ENCODE peak calls at places on chromosomes 11 and 22, in five cellular contexts. One of them, this sample, is unnamed.

GRCh38 chr22:32199341-32199740 is 5.5 kb downstream of the RFPL2 start:
- DNase-seq in stomach: no peak
- DNase-seq in right lobe of liver: no peak
- DNase-seq in endothelial cell of umbilical vein: no peak
- DNase-seq in suprapubic skin: no peak
- DNase-seq in this sample: no peak

GRCh38 chr11:107651672-107652071 is 60.2 kb downstream of the SLN start:
- DNase-seq in stomach: no peak
- DNase-seq in right lobe of liver: no peak
- DNase-seq in endothelial cell of umbilical vein: no peak
- DNase-seq in suprapubic skin: no peak
- DNase-seq in this sample: no peak

GRCh38 chr11:10762185-10762584 is 11.1 kb downstream of the CTR9 start:
- DNase-seq in stomach: no peak
- DNase-seq in right lobe of liver: no peak
- DNase-seq in endothelial cell of umbilical vein: no peak
- DNase-seq in suprapubic skin: no peak
- DNase-seq in this sample: no peak

GRCh38 chr11:62922653-62923371 is 1.6 kb upstream of the CHRM1 start:
- DNase-seq in stomach: no peak
- DNase-seq in right lobe of liver: no peak
- DNase-seq in endothelial cell of umbilical vein: no peak
- DNase-seq in suprapubic skin: no peak
- DNase-seq in this sample: no peak

GRCh38 chr11:31767066-31767465 is 44.1 kb downstream of the PAX6 start:
- DNase-seq in stomach: no peak
- DNase-seq in right lobe of liver: no peak
- DNase-seq in endothelial cell of umbilical vein: no peak
- DNase-seq in suprapubic skin: no peak
- DNase-seq in this sample: no peak

GRCh38 chr11:46294365-46295309 is 17.2 kb downstream of the CREB3L1 start:
- DNase-seq in stomach: peak; percentile 48
- DNase-seq in right lobe of liver: no peak
- DNase-seq in endothelial cell of umbilical vein: no peak
- DNase-seq in suprapubic skin: no peak
- DNase-seq in this sample: peak; percentile 87

GRCh38 chr11:115087791-115088190 is 409.5 kb downstream of the NXPE2 start:
- DNase-seq in stomach: no peak
- DNase-seq in right lobe of liver: no peak
- DNase-seq in endothelial cell of umbilical vein: no peak
- DNase-seq in suprapubic skin: no peak
- DNase-seq in this sample: no peak

GRCh38 chr11:9219115-9219514 is 46.0 kb downstream of the DENND5A start:
- DNase-seq in stomach: no peak
- DNase-seq in right lobe of liver: no peak
- DNase-seq in endothelial cell of umbilical vein: peak; percentile 36
- DNase-seq in suprapubic skin: no peak
- DNase-seq in this sample: no peak

GRCh38 chr11:59973097-59973496 is 9.3 kb downstream of the OOSP4A start:
- DNase-seq in stomach: no peak
- DNase-seq in right lobe of liver: no peak
- DNase-seq in endothelial cell of umbilical vein: no peak
- DNase-seq in suprapubic skin: no peak
- DNase-seq in this sample: no peak

GRCh38 chr11:69483170-69483569 is 1.7 kb downstream of the LINC01488 start:
- DNase-seq in stomach: no peak
- DNase-seq in right lobe of liver: no peak
- DNase-seq in endothelial cell of umbilical vein: no peak
- DNase-seq in suprapubic skin: no peak
- DNase-seq in this sample: no peak

GRCh38 chr22:30908051-30908461 is 60.5 kb downstream of the MORC2 start:
- DNase-seq in stomach: no peak
- DNase-seq in right lobe of liver: no peak
- DNase-seq in endothelial cell of umbilical vein: no peak
- DNase-seq in suprapubic skin: no peak
- DNase-seq in this sample: no peak

GRCh38 chr11:132858203-132858602 is 674.1 kb downstream of the OPCML start:
- DNase-seq in stomach: no peak
- DNase-seq in right lobe of liver: no peak
- DNase-seq in endothelial cell of umbilical vein: no peak
- DNase-seq in suprapubic skin: no peak
- DNase-seq in this sample: no peak

GRCh38 chr11:78228467-78228866 is 39.7 kb downstream of the USP35 start:
- DNase-seq in stomach: no peak
- DNase-seq in right lobe of liver: no peak
- DNase-seq in endothelial cell of umbilical vein: peak; percentile 82
- DNase-seq in suprapubic skin: no peak
- DNase-seq in this sample: peak; percentile 47

GRCh38 chr11:76073716-76074115 is 132.6 kb downstream of the WNT11 start:
- DNase-seq in stomach: no peak
- DNase-seq in right lobe of liver: no peak
- DNase-seq in endothelial cell of umbilical vein: peak; percentile 55
- DNase-seq in suprapubic skin: no peak
- DNase-seq in this sample: no peak

GRCh38 chr11:68525930-68526329 is 65.4 kb downstream of the PPP6R3 start:
- DNase-seq in stomach: no peak
- DNase-seq in right lobe of liver: no peak
- DNase-seq in endothelial cell of umbilical vein: peak; percentile 76
- DNase-seq in suprapubic skin: no peak
- DNase-seq in this sample: peak; percentile 10

GRCh38 chr11:88087281-88087680 is 88.0 kb downstream of the RAB38 start:
- DNase-seq in stomach: no peak
- DNase-seq in right lobe of liver: no peak
- DNase-seq in endothelial cell of umbilical vein: no peak
- DNase-seq in suprapubic skin: no peak
- DNase-seq in this sample: no peak

GRCh38 chr11:119320593-119321524 is 3.9 kb upstream of the MCAM start:
- DNase-seq in stomach: peak; percentile 64
- DNase-seq in right lobe of liver: peak; percentile 63
- DNase-seq in endothelial cell of umbilical vein: peak; percentile 73
- DNase-seq in suprapubic skin: peak; percentile 81
- DNase-seq in this sample: no peak

GRCh38 chr11:128725630-128726461 is 32.0 kb downstream of the FLI1 start:
- DNase-seq in stomach: no peak
- DNase-seq in right lobe of liver: no peak
- DNase-seq in endothelial cell of umbilical vein: no peak
- DNase-seq in suprapubic skin: no peak
- DNase-seq in this sample: no peak
- TF ChIP-seq POLR2A in stomach: no peak
- TF ChIP-seq POLR2A in right lobe of liver: no peak
- TF ChIP-seq POLR2A in endothelial cell of umbilical vein: no peak
- TF ChIP-seq POLR2A in suprapubic skin: no peak
- TF ChIP-seq POLR2A in this sample: no peak

GRCh38 chr11:2315395-2316168 is 13.8 kb downstream of the TSPAN32 start:
- DNase-seq in stomach: peak; percentile 20
- DNase-seq in right lobe of liver: peak; percentile 20
- DNase-seq in endothelial cell of umbilical vein: no peak
- DNase-seq in suprapubic skin: peak; percentile 76
- DNase-seq in this sample: no peak

GRCh38 chr11:2313051-2313951 is 11.5 kb downstream of the TSPAN32 start:
- DNase-seq in stomach: no peak
- DNase-seq in right lobe of liver: no peak
- DNase-seq in endothelial cell of umbilical vein: no peak
- DNase-seq in suprapubic skin: peak; percentile 77
- DNase-seq in this sample: no peak

GRCh38 chr11:2316169-2316962 is 14.6 kb downstream of the TSPAN32 start:
- DNase-seq in stomach: peak; percentile 23
- DNase-seq in right lobe of liver: peak; percentile 18
- DNase-seq in endothelial cell of umbilical vein: no peak
- DNase-seq in suprapubic skin: peak; percentile 57
- DNase-seq in this sample: no peak

GRCh38 chr11:2314136-2314524 is 12.3 kb downstream of the TSPAN32 start:
- DNase-seq in stomach: no peak
- DNase-seq in right lobe of liver: no peak
- DNase-seq in endothelial cell of umbilical vein: no peak
- DNase-seq in suprapubic skin: no peak
- DNase-seq in this sample: no peak

GRCh38 chr11:2314525-2315394 is 12.9 kb downstream of the TSPAN32 start:
- DNase-seq in stomach: peak; percentile 86
- DNase-seq in right lobe of liver: peak; percentile 68
- DNase-seq in endothelial cell of umbilical vein: peak; percentile 24
- DNase-seq in suprapubic skin: peak; percentile 88
- DNase-seq in this sample: peak; percentile 67
- TF ChIP-seq POLR2A in stomach: no peak
- TF ChIP-seq POLR2A in right lobe of liver: no peak
- TF ChIP-seq POLR2A in endothelial cell of umbilical vein: no peak
- TF ChIP-seq POLR2A in suprapubic skin: no peak
- TF ChIP-seq POLR2A in this sample: no peak

GRCh38 chr11:18394300-18394927 is at the start of gene LDHA:
- DNase-seq in stomach: peak; percentile 97
- DNase-seq in right lobe of liver: peak; percentile 99
- DNase-seq in endothelial cell of umbilical vein: peak; percentile 93
- DNase-seq in suprapubic skin: peak; percentile 100
- DNase-seq in this sample: peak; percentile 87

GRCh38 chr11:18393581-18394299 is 623 bp upstream of the LDHA start:
- DNase-seq in stomach: no peak
- DNase-seq in right lobe of liver: no peak
- DNase-seq in endothelial cell of umbilical vein: no peak
- DNase-seq in suprapubic skin: no peak
- DNase-seq in this sample: no peak

GRCh38 chr11:18394928-18395734 is 768 bp downstream of the LDHA start:
- DNase-seq in stomach: peak; percentile 31
- DNase-seq in right lobe of liver: no peak
- DNase-seq in endothelial cell of umbilical vein: peak; percentile 45
- DNase-seq in suprapubic skin: no peak
- DNase-seq in this sample: no peak

GRCh38 chr11:18397921-18398320 is 3.6 kb downstream of the LDHA start:
- DNase-seq in stomach: no peak
- DNase-seq in right lobe of liver: no peak
- DNase-seq in endothelial cell of umbilical vein: no peak
- DNase-seq in suprapubic skin: no peak
- DNase-seq in this sample: no peak

DNA sequence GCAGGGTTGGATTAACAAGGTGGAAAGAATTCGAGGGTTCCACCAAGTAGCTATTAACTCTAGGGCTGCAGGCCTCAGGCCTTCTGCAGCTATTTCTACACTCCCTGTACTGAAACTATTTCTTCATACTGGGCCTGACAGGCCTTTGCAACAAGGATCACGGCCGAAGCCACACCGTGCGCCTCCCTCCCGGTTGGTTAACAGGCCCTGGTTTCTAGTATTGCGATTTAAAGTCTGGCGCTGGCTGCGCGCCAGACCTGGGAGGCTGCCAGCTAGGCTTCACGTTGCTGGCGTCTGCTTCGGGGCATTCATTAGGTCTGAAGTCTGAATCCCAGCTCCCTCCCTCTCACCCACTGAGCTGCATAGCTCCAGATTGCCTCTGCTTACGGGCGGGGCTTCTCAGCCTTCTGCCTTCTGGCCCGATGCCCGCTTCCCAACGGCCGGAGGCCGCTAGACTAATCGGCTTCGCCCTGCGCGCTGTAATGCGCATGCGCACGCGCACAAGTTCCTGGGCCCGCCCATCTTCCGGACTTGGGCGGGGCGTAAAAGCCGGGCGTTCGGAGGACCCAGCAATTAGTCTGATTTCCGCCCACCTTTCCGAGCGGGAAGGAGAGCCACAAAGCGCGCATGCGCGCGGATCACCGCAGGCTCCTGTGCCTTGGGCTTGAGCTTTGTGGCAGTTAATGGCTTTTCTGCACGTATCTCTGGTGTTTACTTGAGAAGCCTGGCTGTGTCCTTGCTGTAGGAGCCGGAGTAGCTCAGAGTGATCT is 1.6 kb downstream of the LDHA start:
- DNase-seq in stomach: peak; percentile 99
- DNase-seq in right lobe of liver: peak; percentile 99
- DNase-seq in endothelial cell of umbilical vein: peak; percentile 100
- DNase-seq in suprapubic skin: peak; percentile 98
- DNase-seq in this sample: peak; percentile 84
- TF ChIP-seq POLR2A in stomach: no peak
- TF ChIP-seq POLR2A in right lobe of liver: peak; percentile 85
- TF ChIP-seq POLR2A in endothelial cell of umbilical vein: peak; percentile 83
- TF ChIP-seq POLR2A in suprapubic skin: peak; percentile 63
- TF ChIP-seq POLR2A in this sample: peak; percentile 54

DNA sequence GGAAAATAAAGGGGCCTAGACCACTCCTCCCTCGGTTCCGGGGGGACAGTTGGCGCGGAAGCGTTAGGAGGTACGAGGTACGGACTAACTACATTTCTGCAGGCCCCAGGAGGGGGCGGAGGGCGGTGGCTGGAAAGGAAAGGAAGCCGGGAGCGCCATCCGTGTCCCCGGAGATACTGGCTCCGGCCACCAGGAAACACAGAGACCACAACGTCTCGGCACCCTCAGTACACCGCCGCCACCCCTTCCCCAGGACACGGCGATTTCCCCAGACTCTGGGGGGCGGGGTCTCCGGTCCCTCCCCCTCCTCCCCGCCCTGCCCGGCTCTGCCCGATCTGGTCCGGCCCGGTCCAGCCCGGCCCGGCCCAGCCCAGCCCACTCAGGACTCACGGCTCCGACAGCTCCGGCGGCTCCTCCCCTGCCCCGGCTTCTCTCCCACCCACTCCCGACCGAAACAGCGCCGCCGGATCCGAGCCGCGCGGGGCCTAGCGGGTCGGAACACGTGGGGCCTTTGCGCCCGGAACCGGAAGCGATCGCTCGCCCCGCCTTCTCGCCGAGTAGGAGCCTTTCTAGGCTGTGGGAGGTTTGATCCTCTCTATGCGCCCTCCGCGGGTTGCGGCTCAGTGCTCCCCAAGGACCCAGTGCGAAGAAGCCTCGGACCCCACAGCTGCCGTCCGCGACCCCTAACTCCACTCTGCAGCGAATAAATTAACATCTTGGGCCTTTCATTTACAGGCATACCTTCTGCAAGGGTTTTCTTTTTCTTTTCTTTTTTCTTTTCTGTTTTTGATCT is at the start of gene ZNF202:
- DNase-seq in stomach: peak; percentile 92
- DNase-seq in right lobe of liver: peak; percentile 93
- DNase-seq in endothelial cell of umbilical vein: peak; percentile 91
- DNase-seq in suprapubic skin: peak; percentile 96
- DNase-seq in this sample: peak; percentile 46
- TF ChIP-seq POLR2A in stomach: no peak
- TF ChIP-seq POLR2A in right lobe of liver: peak; percentile 58
- TF ChIP-seq POLR2A in endothelial cell of umbilical vein: peak; percentile 81
- TF ChIP-seq POLR2A in suprapubic skin: no peak
- TF ChIP-seq POLR2A in this sample: peak; percentile 21

DNA sequence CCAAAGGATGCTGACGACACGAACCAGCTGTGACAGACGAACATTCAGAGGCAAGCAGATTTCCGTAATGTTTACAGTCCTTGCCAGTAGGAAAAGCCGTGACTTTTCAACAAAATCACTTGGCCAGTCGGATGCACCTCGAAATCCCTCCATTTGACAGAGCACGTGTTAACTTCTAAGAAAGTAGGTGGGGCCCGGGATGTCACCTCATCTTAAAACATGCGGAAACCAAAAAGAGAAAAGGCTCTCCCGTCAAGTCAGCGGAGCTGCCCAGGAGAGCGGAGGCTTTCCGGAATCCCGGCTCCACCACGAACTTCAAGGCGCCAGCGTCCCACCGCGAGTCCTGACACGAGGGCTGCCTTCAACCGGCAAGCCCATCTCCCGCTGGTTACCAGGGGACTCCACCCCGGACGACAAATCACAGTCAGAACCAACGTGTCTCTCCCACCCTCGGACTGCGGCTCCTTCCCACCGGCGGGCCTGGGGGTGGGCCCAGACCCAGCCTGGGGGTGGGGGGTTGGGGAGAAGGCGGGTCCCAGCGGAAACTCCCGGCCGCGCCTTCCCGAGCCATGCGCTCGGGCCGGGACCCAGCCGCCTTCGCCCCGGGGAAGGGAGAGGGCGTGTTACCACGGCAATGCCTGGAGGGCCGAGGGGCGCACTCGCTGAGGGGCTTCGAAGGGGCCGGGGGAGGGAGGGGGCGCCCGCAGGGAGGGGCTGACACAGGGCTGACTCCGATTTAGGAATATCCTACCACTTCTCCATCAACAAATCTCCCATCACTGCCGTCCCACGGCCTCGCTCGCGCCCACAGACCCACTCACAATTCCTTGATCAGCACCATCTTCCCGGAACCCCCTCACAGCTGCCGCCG is 470 bp downstream of the PITPNB start:
- DNase-seq in stomach: peak; percentile 33
- DNase-seq in right lobe of liver: peak; percentile 72
- DNase-seq in endothelial cell of umbilical vein: peak; percentile 63
- DNase-seq in suprapubic skin: peak; percentile 83
- DNase-seq in this sample: peak; percentile 27
- TF ChIP-seq POLR2A in stomach: no peak
- TF ChIP-seq POLR2A in right lobe of liver: no peak
- TF ChIP-seq POLR2A in endothelial cell of umbilical vein: no peak
- TF ChIP-seq POLR2A in suprapubic skin: no peak
- TF ChIP-seq POLR2A in this sample: no peak